ENCODE peak calls at places on chromosomes 7 and 10, in nine cellular contexts. Y is Caco-2; P is stimulated activated naive B cell treated with anti-CD40 and anti-IgM and Interleukin-4, amounts not matched to agents 10 μg/mL and 1 μg/mL and 100 μg/mL, for 72 hours; G is foreskin fibroblast; D is coronary artery; W is HEK293T; X is spleen; B is activated T-helper 2 cell treated with anti-CD3 and anti-CD28 coated beads, Interferon-gamma antibody, Interleukin-2, Interleukin-4, amounts not matched to agents 10 μg/mL and 5 μg/mL and 100 μg/mL, durations not matched to agents 14 hours and 24 hours and 36 hours; O is tibial artery. H is an unnamed sample.

GRCh38 chr7:36129048-36129534 is 24.0 kb upstream of the EEPD1 start:
- DNase-seq in W (no peak), D (no peak), O (peak; percentile 82), Y (no peak), G (peak; percentile 31), P (no peak), B (no peak), X (no peak), H (peak; percentile 85)

GRCh38 chr7:135710417-135711138 is 17.4 kb downstream of the SLC13A4 start:
- DNase-seq in Y (no peak), P (no peak), B (no peak), X (no peak), G (no peak), O (no peak), D (no peak), W (peak; percentile 85), H (no peak)

GRCh38 chr7:71414490-71414889 is 282.5 kb downstream of the GALNT17 start:
- DNase-seq in D (peak; percentile 41), G (no peak), X (no peak), B (no peak), P (no peak), W (no peak), O (no peak), Y (no peak), H (peak; percentile 17)

GRCh38 chr10:133309720-133310398 is 1.1 kb downstream of the ZNF511 start:
- DNase-seq in G (no peak), X (peak; percentile 90), Y (no peak), W (no peak), B (no peak), O (no peak), P (no peak), D (no peak), H (no peak)

GRCh38 chr7:74587435-74588126 is 69.9 kb upstream of the GTF2I start:
- DNase-seq in O (peak; percentile 91), W (no peak), P (peak; percentile 5), G (peak; percentile 97), X (peak; percentile 80), D (peak; percentile 93), B (no peak), Y (no peak), H (peak; percentile 96)

GRCh38 chr10:103816431-103816830 is 38.9 kb downstream of the SH3PXD2A start:
- DNase-seq in P (no peak), O (no peak), G (peak; percentile 41), B (no peak), W (no peak), Y (no peak), X (no peak), D (no peak), H (no peak)

GRCh38 chr7:47942132-47942531 is 6.1 kb downstream of the PKD1L1 start:
- DNase-seq in D (no peak), W (no peak), O (no peak), Y (no peak), X (no peak), G (no peak), B (no peak), P (no peak), H (peak; percentile 18)

GRCh38 chr10:62590305-62590704 is 214.2 kb upstream of the ADO start:
- DNase-seq in X (no peak), W (no peak), Y (no peak), P (no peak), G (peak; percentile 22), B (no peak), D (no peak), O (no peak), H (no peak)

GRCh38 chr10:97705006-97705670 is 8.4 kb upstream of the MARVELD1 start:
- DNase-seq in W (no peak), D (no peak), Y (no peak), P (no peak), G (peak; percentile 40), B (no peak), O (no peak), X (peak; percentile 9), H (no peak)

GRCh38 chr7:12210179-12211053 is 678 bp upstream of the TMEM106B start:
- DNase-seq in W (no peak), P (no peak), O (peak; percentile 27), G (no peak), D (no peak), X (peak; percentile 83), B (no peak), Y (peak; percentile 69), H (peak; percentile 85)

GRCh38 chr10:34648507-34648906 is 166.6 kb downstream of the PARD3 start:
- DNase-seq in O (no peak), W (no peak), B (no peak), D (no peak), P (no peak), X (no peak), G (no peak), Y (no peak), H (no peak)

GRCh38 chr7:82562716-82563404 is 119.3 kb upstream of the CACNA2D1 start:
- DNase-seq in G (peak; percentile 82), B (no peak), O (no peak), D (no peak), X (no peak), P (no peak), Y (no peak), W (no peak), H (no peak)

GRCh38 chr10:78867555-78867939 is 201.2 kb upstream of the ZMIZ1 start:
- DNase-seq in O (no peak), X (no peak), W (no peak), D (no peak), G (no peak), Y (no peak), P (no peak), B (no peak), H (no peak)

GRCh38 chr10:42962120-42962901 is 114.6 kb upstream of the RET start:
- DNase-seq in D (peak; percentile 60), X (peak; percentile 64), P (no peak), Y (peak; percentile 32), B (peak; percentile 3), W (no peak), O (no peak), G (no peak), H (peak; percentile 76)

GRCh38 chr10:3783721-3784432 is 1.1 kb downstream of the KLF6 start:
- DNase-seq in Y (peak; percentile 87), B (peak; percentile 38), O (peak; percentile 61), G (peak; percentile 70), P (no peak), D (peak; percentile 79), W (no peak), X (no peak), H (peak; percentile 84)

GRCh38 chr7:31258391-31258790 is 82.1 kb downstream of the NEUROD6 start:
- DNase-seq in X (no peak), Y (no peak), O (no peak), B (no peak), W (no peak), D (no peak), G (no peak), P (no peak), H (no peak)

GRCh38 chr10:120514035-120514620 is 57.1 kb downstream of the PLPP4 start:
- DNase-seq in O (no peak), G (peak; percentile 2), B (no peak), W (peak; percentile 76), Y (peak; percentile 59), X (no peak), D (no peak), P (no peak), H (no peak)

GRCh38 chr7:77269360-77270075 is 69.9 kb upstream of the FGL2 start:
- DNase-seq in W (no peak), G (no peak), X (no peak), D (no peak), P (no peak), O (peak; percentile 36), B (no peak), Y (no peak), H (no peak)

GRCh38 chr10:4242561-4243035 is 457.6 kb upstream of the KLF6 start:
- DNase-seq in G (peak; percentile 83), X (no peak), D (no peak), Y (no peak), O (no peak), W (no peak), B (no peak), P (no peak), H (no peak)

GRCh38 chr7:107834401-107834800 is 31.4 kb upstream of the SLC26A3 start:
- DNase-seq in O (no peak), B (no peak), P (no peak), D (no peak), G (no peak), W (no peak), Y (no peak), X (no peak), H (no peak)

GRCh38 chr7:129438281-129438838 is 4.1 kb downstream of the STRIP2 start:
- DNase-seq in W (no peak), Y (no peak), O (no peak), P (no peak), G (no peak), X (no peak), B (no peak), D (no peak), H (no peak)

GRCh38 chr10:126598009-126598408 is 72.5 kb downstream of the C10orf90 start:
- DNase-seq in O (no peak), P (no peak), G (peak; percentile 28), X (no peak), B (no peak), D (no peak), Y (peak; percentile 48), W (peak; percentile 75), H (no peak)

GRCh38 chr10:131860806-131861440 is 39.9 kb upstream of the PPP2R2D start:
- DNase-seq in B (no peak), X (peak; percentile 37), G (no peak), O (peak; percentile 2), W (no peak), Y (no peak), P (no peak), D (no peak), H (no peak)

GRCh38 chr10:8055420-8056349 is 1.2 kb downstream of the GATA3 start:
- DNase-seq in W (no peak), D (no peak), B (peak; percentile 41), O (no peak), Y (no peak), P (no peak), X (peak; percentile 87), G (no peak), H (no peak)

GRCh38 chr7:368651-369475 is 78.9 kb downstream of the FOXL3 start:
- DNase-seq in B (no peak), G (no peak), Y (peak; percentile 61), X (peak; percentile 67), O (no peak), P (no peak), D (no peak), W (no peak), H (no peak)

GRCh38 chr7:83105948-83106347 is 56.7 kb downstream of the PCLO start:
- DNase-seq in D (no peak), W (no peak), G (no peak), X (no peak), P (no peak), B (no peak), O (no peak), Y (no peak), H (no peak)

GRCh38 chr10:132120734-132121510 is 55.2 kb downstream of the JAKMIP3 start:
- DNase-seq in B (no peak), P (no peak), X (peak; percentile 58), W (no peak), D (no peak), Y (no peak), G (no peak), O (no peak), H (no peak)

GRCh38 chr7:107405559-107405958 is 64.3 kb upstream of the GPR22 start:
- DNase-seq in O (no peak), P (no peak), W (no peak), D (no peak), Y (no peak), B (no peak), X (no peak), G (no peak), H (no peak)

GRCh38 chr7:141128931-141129330 is 55.1 kb downstream of the TMEM178B start:
- DNase-seq in D (no peak), W (no peak), O (no peak), B (no peak), X (no peak), P (no peak), G (no peak), Y (no peak), H (no peak)

GRCh38 chr10:14378387-14378960 is 47.8 kb upstream of the FRMD4A start:
- DNase-seq in X (no peak), B (no peak), W (no peak), O (no peak), D (no peak), G (no peak), P (no peak), Y (no peak), H (no peak)

GRCh38 chr10:63265646-63266207 is 132.6 kb downstream of the NRBF2 start:
- DNase-seq in X (no peak), P (no peak), D (no peak), G (no peak), W (no peak), Y (no peak), O (no peak), B (no peak), H (no peak)